ENCODE peak calls at places on chromosomes 11 and 22, in five cellular contexts. W is H1, K is dorsolateral prefrontal cortex, T is GM12865, S is lower lobe of right lung. L is an unnamed sample.

GRCh38 chr11:46445887-46446286 is 54.3 kb upstream of the CHRM4 start:
- DNase-seq in K (no peak), T (no peak), S (no peak), W (no peak), L (no peak)

GRCh38 chr11:133911169-133911568 is 45.6 kb downstream of the IGSF9B start:
- DNase-seq in T (no peak), S (peak), K (no peak), W (no peak), L (no peak)

GRCh38 chr22:27952779-27953178 is 33.7 kb upstream of the PITPNB start:
- DNase-seq in W (no peak), T (no peak), K (no peak), S (no peak), L (no peak)

GRCh38 chr11:118672865-118673264 is 6.6 kb downstream of the TREH start:
- DNase-seq in T (no peak), S (no peak), W (no peak), K (no peak), L (no peak)

GRCh38 chr11:14774738-14775137 is 117.3 kb downstream of the CYP2R1 start:
- DNase-seq in W (no peak), T (no peak), S (no peak), K (no peak), L (no peak)

GRCh38 chr22:37079668-37080171 is 28.2 kb downstream of the KCTD17 start:
- DNase-seq in K (no peak), S (peak), T (no peak), W (no peak), L (no peak)

GRCh38 chr22:31295831-31296230 is 3.5 kb upstream of the PIK3IP1 start:
- DNase-seq in K (no peak), W (no peak), S (no peak), T (no peak), L (no peak)

GRCh38 chr11:60855726-60856633 is at the start of gene PTGDR2:
- DNase-seq in K (no peak), S (peak), W (no peak), T (no peak), L (no peak)

GRCh38 chr11:20566591-20567434 is 32.6 kb upstream of the SLC6A5 start:
- DNase-seq in W (no peak), K (no peak), T (no peak), S (no peak), L (peak)

GRCh38 chr11:1718326-1718725 is 21.3 kb downstream of the KRTAP5-6 start:
- DNase-seq in W (no peak), K (no peak), S (no peak), T (no peak), L (no peak)

GRCh38 chr11:131217313-131218297 is 152.8 kb upstream of the NTM start:
- DNase-seq in T (peak), W (no peak), S (no peak), K (no peak), L (no peak)

GRCh38 chr11:114909866-114910265 is 231.5 kb downstream of the NXPE2 start:
- DNase-seq in W (peak), T (no peak), K (no peak), S (no peak), L (no peak)

GRCh38 chr11:121615506-121615905 is 162.7 kb upstream of the SORL1-AS1 start:
- DNase-seq in T (no peak), W (no peak), K (no peak), S (no peak), L (no peak)

GRCh38 chr22:38051261-38051660 is 5.9 kb upstream of the PICK1 start:
- DNase-seq in T (no peak), W (no peak), K (no peak), S (no peak), L (no peak)

GRCh38 chr11:57763568-57763967 is 2.0 kb downstream of the CTNND1 start:
- DNase-seq in W (no peak), T (no peak), S (no peak), K (no peak), L (no peak)

GRCh38 chr11:32334822-32335221 is 100.5 kb downstream of the WT1 start:
- DNase-seq in S (no peak), T (peak), K (no peak), W (no peak), L (no peak)

GRCh38 chr11:129248618-129249017 is 56.5 kb upstream of the ARHGAP32 start:
- DNase-seq in K (no peak), W (no peak), T (no peak), S (no peak), L (no peak)

GRCh38 chr22:23215294-23216204 is 35.2 kb downstream of the BCR start:
- DNase-seq in K (no peak), T (no peak), S (peak), W (no peak), L (peak)

GRCh38 chr11:130826572-130826971 is 89.7 kb downstream of the SNX19 start:
- DNase-seq in W (no peak), T (no peak), K (no peak), S (no peak), L (no peak)

GRCh38 chr22:30132290-30132996 is 52.2 kb downstream of the HORMAD2 start:
- DNase-seq in S (no peak), W (no peak), T (no peak), K (no peak), L (no peak)

GRCh38 chr11:94880216-94880615 is 93.1 kb downstream of the CWC15 start:
- DNase-seq in T (no peak), S (no peak), K (no peak), W (no peak), L (peak)

GRCh38 chr11:123405123-123405592 is 24.9 kb upstream of the GRAMD1B start:
- DNase-seq in S (no peak), K (no peak), W (no peak), T (peak), L (no peak)

GRCh38 chr11:13761712-13762111 is 93.2 kb downstream of the FAR1 start:
- DNase-seq in K (no peak), T (no peak), S (no peak), W (no peak), L (no peak)

GRCh38 chr11:109432105-109432504 is 10.1 kb downstream of the C11orf87 start:
- DNase-seq in K (no peak), W (no peak), S (no peak), T (no peak), L (no peak)

GRCh38 chr11:44923796-44924195 is 26.9 kb downstream of the TP53I11 start:
- DNase-seq in T (no peak), S (no peak), K (no peak), W (no peak), L (no peak)

GRCh38 chr11:12175694-12176241 is 65.4 kb downstream of the MICAL2 start:
- DNase-seq in K (no peak), W (no peak), S (no peak), T (peak), L (peak)

GRCh38 chr11:69797156-69797555 is 22.0 kb upstream of the FGF4 start:
- DNase-seq in S (no peak), T (no peak), K (no peak), W (no peak), L (no peak)

GRCh38 chr22:40922484-40923303 is 28.5 kb upstream of the RBX1 start:
- DNase-seq in W (no peak), K (no peak), S (no peak), T (peak), L (no peak)

GRCh38 chr22:38397189-38398097 is 57.6 kb downstream of the KCNJ4 start:
- DNase-seq in S (peak), K (no peak), T (peak), W (peak), L (no peak)

GRCh38 chr11:94675239-94675638 is 92.9 kb upstream of the AMOTL1 start:
- DNase-seq in T (no peak), W (no peak), K (no peak), S (no peak), L (peak)

GRCh38 chr11:64523456-64524187 is 67.4 kb upstream of the SLC22A12 start:
- DNase-seq in T (no peak), K (no peak), S (no peak), W (no peak), L (no peak)

GRCh38 chr11:64519541-64519940 is 71.5 kb upstream of the SLC22A12 start:
- DNase-seq in S (no peak), T (no peak), K (no peak), W (no peak), L (no peak)

GRCh38 chr11:64520013-64520412 is 71.0 kb upstream of the SLC22A12 start:
- DNase-seq in K (no peak), W (no peak), T (no peak), S (no peak), L (no peak)

GRCh38 chr11:64522843-64523242 is 68.2 kb upstream of the SLC22A12 start:
- DNase-seq in K (no peak), W (no peak), T (no peak), S (no peak), L (no peak)

DNA sequence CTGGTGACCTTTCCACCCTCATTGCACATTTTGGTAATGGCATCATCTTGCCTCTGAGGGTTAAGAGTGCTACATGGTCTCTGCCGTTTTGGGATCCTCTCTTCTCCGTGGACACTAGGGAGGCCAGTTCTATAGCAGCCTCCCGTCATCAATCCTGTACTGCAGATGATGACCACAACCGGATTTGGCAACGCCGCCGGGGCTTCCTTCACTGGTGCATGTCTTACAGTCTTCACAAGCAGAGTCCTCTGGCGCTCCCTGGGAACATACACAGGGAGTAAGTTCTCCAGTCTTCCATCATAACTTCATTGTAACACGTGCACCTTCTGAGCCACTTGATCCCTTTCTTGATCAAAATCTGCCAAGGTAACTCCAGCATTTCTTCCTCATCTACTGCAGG is 69.0 kb upstream of the SLC22A12 start:
- DNase-seq in S (no peak), W (no peak), T (no peak), K (no peak), L (no peak)
- H3K4me3 ChIP-seq in S (no peak), W (no peak), T (no peak), K (no peak), L (no peak)

DNA sequence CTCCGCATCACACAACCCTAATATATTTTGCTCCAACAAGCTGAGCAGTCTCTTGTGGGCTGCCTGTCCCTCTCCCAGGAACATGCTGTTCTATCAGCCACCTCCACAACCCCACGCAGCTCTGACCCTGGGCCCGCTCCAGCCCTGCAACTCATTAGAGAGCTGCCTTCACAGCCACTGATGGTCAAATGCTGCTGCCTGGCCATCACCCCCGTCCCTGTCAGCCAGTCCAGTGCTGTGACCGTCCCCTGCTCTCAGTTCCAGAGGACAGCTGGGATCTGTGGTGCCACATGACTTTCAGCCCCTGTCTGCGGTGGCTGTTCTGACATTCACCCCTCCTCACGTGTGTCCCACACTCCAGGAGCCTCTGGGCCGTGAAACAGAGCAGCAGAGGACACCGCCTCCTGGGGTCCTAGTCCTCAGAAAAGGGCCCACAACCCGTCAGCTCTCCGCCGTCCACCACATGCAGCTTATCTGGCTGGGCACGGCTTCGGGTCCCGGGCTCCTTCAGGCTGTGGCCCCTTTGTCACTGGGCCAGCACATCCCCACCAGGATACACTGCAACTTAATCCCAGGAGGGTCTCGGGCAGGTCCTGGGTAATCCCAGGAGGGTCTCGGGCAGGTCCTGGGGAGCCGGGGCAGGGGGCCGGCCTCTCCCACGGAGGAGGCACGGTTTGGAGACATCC is 14.9 kb downstream of the CRELD2 start:
- DNase-seq in K (no peak), T (no peak), S (no peak), W (no peak), L (no peak)
- H3K4me3 ChIP-seq in K (no peak), T (peak), S (peak), W (no peak), L (no peak)

GRCh38 chr11:67261942-67262681 is 4.2 kb upstream of the GRK2 start:
- DNase-seq in S (no peak), W (no peak), T (no peak), K (peak), L (no peak)
- H3K4me3 ChIP-seq in S (no peak), W (peak), T (no peak), K (no peak), L (peak)

DNA sequence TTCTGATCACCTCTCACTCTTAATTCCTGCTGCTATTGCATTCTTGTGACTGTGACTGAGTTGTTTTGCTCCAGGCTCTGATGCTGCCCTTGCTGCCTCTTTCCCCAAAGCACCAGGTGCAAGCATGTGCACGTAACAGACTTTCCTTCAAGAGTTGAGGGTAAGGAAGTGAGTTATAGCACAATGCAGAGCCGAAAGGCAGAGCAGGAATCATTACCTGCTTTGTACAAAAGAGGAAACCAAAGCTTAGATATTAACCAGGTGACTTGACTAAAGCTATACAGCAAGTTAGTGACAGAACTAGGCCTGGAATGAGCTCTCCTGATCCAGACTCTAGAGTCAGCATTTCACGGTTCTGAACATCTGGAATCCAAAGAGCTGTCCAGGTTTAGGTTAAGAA is 33.6 kb downstream of the NEU3 start:
- DNase-seq in W (no peak), K (no peak), S (no peak), T (no peak), L (no peak)
- H3K4me3 ChIP-seq in W (no peak), K (no peak), S (no peak), T (no peak), L (no peak)

L was measured in keratinocyte.